ENCODE peak calls at places on chromosome 9, in five cellular contexts. V is left cardiac atrium; A is activated CD4-positive, CD25-positive, alpha-beta regulatory T cell treated with anti-CD3 and anti-CD28 coated beads, Interleukin-2, amount 50 U/mL, for 16 hours; X is GM23248; K is NCI-H1092 treated with DMSO at 0.1 percent for 48 hours. R is an unnamed sample.

GRCh38 chr9:2231831-2232230 is 216.7 kb downstream of the SMARCA2 start:
- DNase-seq in V (peak; percentile 36), K (no peak), A (no peak), X (peak; percentile 87), R (no peak)

GRCh38 chr9:99896119-99896518 is 10.3 kb upstream of the STX17 start:
- DNase-seq in X (no peak), V (no peak), K (no peak), A (no peak), R (no peak)

GRCh38 chr9:96232539-96233241 is 69.3 kb downstream of the HSD17B3 start:
- DNase-seq in K (peak; percentile 66), A (no peak), V (peak; percentile 70), X (peak; percentile 66), R (no peak)

GRCh38 chr9:126700903-126701819 is 87.4 kb downstream of the LMX1B start:
- DNase-seq in K (no peak), X (no peak), A (no peak), V (peak; percentile 14), R (no peak)

GRCh38 chr9:134230942-134231325 is 66.6 kb upstream of the RNU6ATAC start:
- DNase-seq in K (no peak), A (no peak), V (no peak), X (no peak), R (no peak)

GRCh38 chr9:28848671-28849070 is 1275.4 kb upstream of the C9orf72 start:
- DNase-seq in X (no peak), K (no peak), V (no peak), A (no peak), R (no peak)

GRCh38 chr9:112041536-112042243 is 133.4 kb downstream of the SUSD1 start:
- DNase-seq in V (no peak), A (no peak), K (no peak), X (peak; percentile 99), R (no peak)

GRCh38 chr9:100066539-100066938 is 32.3 kb downstream of the ERP44 start:
- DNase-seq in K (no peak), V (peak; percentile 29), X (peak; percentile 7), A (no peak), R (no peak)

GRCh38 chr9:68979538-68980314 is 34.2 kb downstream of the PRKACG start:
- DNase-seq in A (no peak), K (no peak), V (no peak), X (no peak), R (no peak)

GRCh38 chr9:35579130-35579529 is 25.9 kb upstream of the TESK1 start:
- DNase-seq in X (no peak), A (no peak), V (no peak), K (no peak), R (no peak)

GRCh38 chr9:123368023-123368422 is 12.0 kb downstream of the CRB2 start:
- DNase-seq in K (no peak), A (no peak), X (no peak), V (no peak), R (no peak)

GRCh38 chr9:130186839-130187522 is 14.8 kb downstream of the NCS1 start:
- DNase-seq in A (no peak), X (peak; percentile 89), K (no peak), V (peak; percentile 47), R (no peak)

GRCh38 chr9:133863193-133863592 is 125.0 kb upstream of the SARDH start:
- DNase-seq in K (no peak), V (no peak), X (no peak), A (no peak), R (no peak)